ENCODE peak calls at places on chromosomes 11 and 22, in seven cellular contexts. G is spleen; W is breast epithelium; T is CD8-positive, alpha-beta T cell; M is aorta; I is Panc1; Y is PC-3. A is an unnamed sample. For H3K4me1, the result is how much of the 10 kb centered on the place peaks cover.

GRCh38 chr11:47514825-47515647 is 37.9 kb downstream of the CELF1 start:
- DNase-seq in G (no peak), W (no peak), T (no peak), M (no peak), I (no peak), Y (peak), A (no peak)

GRCh38 chr22:34688825-34689224 is 377.1 kb upstream of the ISX start:
- DNase-seq in G (no peak), W (no peak), T (no peak), M (no peak), I (no peak), Y (no peak), A (no peak)

GRCh38 chr11:60307507-60308195 is 19.4 kb upstream of the MS4A6E start:
- DNase-seq in G (no peak), W (no peak), T (no peak), M (no peak), I (no peak), Y (no peak), A (no peak)

GRCh38 chr22:17831527-17832251 is 57.4 kb upstream of the BID start:
- DNase-seq in G (no peak), W (no peak), T (no peak), M (no peak), I (no peak), Y (no peak), A (no peak)

GRCh38 chr11:244376-244775 is 7.6 kb downstream of the PSMD13 start:
- DNase-seq in G (no peak), W (no peak), T (no peak), M (no peak), I (no peak), Y (no peak), A (no peak)

GRCh38 chr11:115724709-115725108 is 220.5 kb upstream of the CADM1 start:
- DNase-seq in G (no peak), W (no peak), T (no peak), M (no peak), I (no peak), Y (no peak), A (no peak)

GRCh38 chr11:88338223-88338661 is 706 bp upstream of the CTSC start:
- DNase-seq in G (peak), W (no peak), T (no peak), M (peak), I (peak), Y (peak), A (peak)

GRCh38 chr22:21861290-21861848 is 6.1 kb downstream of the MAPK1 start:
- DNase-seq in G (no peak), W (no peak), T (no peak), M (no peak), I (no peak), Y (no peak), A (no peak)

GRCh38 chr11:112279901-112280267 is 19.2 kb upstream of the PLET1 start:
- DNase-seq in G (peak), W (no peak), T (peak), M (peak), I (no peak), Y (peak), A (peak)

GRCh38 chr22:46538816-46539163 is 1.4 kb upstream of the CELSR1 start:
- DNase-seq in G (no peak), W (no peak), T (no peak), M (no peak), I (no peak), Y (peak), A (peak)

GRCh38 chr22:46535876-46536558 is 1.4 kb downstream of the CELSR1 start:
- DNase-seq in G (no peak), W (no peak), T (no peak), M (no peak), I (no peak), Y (no peak), A (peak)

GRCh38 chr22:46537946-46538815 is 761 bp upstream of the CELSR1 start:
- DNase-seq in G (no peak), W (no peak), T (no peak), M (no peak), I (no peak), Y (peak), A (peak)

GRCh38 chr22:46536559-46537220 is 730 bp downstream of the CELSR1 start:
- DNase-seq in G (no peak), W (no peak), T (no peak), M (no peak), I (no peak), Y (no peak), A (peak)

GRCh38 chr22:46537221-46537945 is at the start of gene CELSR1:
- DNase-seq in G (no peak), W (no peak), T (no peak), M (no peak), I (no peak), Y (peak), A (peak)
- H3K4me3 ChIP-seq in G (peak), W (peak), T (no peak), M (peak), I (peak), Y (peak), A (peak)

GRCh38 chr11:1852271-1852877 is 510 bp upstream of the LSP1 start:
- DNase-seq in G (peak), W (no peak), T (no peak), M (no peak), I (no peak), Y (no peak), A (peak)
- H3K4me1 ChIP-seq in G (half or more), W (under half), T (half or more), M (under half), I (under half), Y (under half), A (under half)

GRCh38 chr22:20084547-20085413 is 4.7 kb downstream of the DGCR8 start:
- DNase-seq in G (peak), W (no peak), T (no peak), M (peak), I (no peak), Y (no peak), A (no peak)
- H3K27ac ChIP-seq in G (no peak), W (no peak), T (no peak), M (no peak), I (no peak), Y (no peak), A (no peak)

GRCh38 chr11:58832246-58832645 is 12.3 kb downstream of the GLYATL2 start:
- DNase-seq in G (no peak), W (no peak), T (no peak), M (no peak), I (no peak), Y (peak), A (no peak)

GRCh38 chr11:58829736-58830135 is 14.8 kb downstream of the GLYATL2 start:
- DNase-seq in G (no peak), W (no peak), T (no peak), M (no peak), I (no peak), Y (peak), A (no peak)

GRCh38 chr11:58830693-58831301 is 13.7 kb downstream of the GLYATL2 start:
- DNase-seq in G (no peak), W (no peak), T (no peak), M (no peak), I (no peak), Y (no peak), A (no peak)
- H3K4me3 ChIP-seq in G (no peak), W (no peak), T (no peak), M (no peak), I (peak), Y (no peak), A (no peak)

DNA sequence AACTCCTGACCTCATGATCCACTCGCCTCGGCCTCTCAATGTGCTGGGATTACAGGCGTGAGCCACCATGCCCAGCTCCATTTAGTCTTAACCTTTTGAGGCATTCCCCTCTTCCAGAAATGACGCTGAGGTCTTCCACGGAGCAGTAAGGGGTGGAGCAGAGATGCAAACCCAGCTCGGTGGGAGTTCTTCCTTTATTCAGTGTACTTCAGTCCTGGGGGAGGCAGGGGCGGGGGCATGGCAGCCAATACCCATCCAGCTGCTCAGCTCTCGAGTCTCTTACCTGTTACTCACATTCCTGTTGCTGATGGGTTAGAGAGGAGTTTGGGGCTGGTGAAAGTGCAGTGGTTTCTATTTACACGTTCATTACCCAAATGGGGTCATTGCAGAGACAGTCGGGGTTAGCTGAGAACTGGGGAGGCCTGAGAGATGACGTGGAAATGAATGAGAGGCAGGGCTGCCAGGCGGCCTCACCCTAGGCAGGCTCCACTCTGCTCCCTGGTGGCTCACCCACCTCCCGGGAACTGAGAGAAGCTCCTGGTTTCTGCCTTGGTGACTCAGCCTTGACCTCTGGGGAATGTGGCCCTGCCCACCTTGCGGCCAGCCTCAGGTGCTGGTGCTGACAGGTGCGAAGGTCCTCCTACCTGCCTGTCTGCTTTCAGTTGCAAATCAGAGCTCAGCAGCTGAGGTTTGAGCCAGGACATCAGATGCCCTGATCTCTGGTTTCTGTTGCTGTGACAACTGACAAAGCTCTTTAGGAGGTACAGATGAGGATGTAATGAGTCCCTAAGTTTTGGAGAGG is 13.4 kb upstream of the ST14 start:
- DNase-seq in G (no peak), W (peak), T (no peak), M (no peak), I (no peak), Y (peak), A (peak)
- H3K4me1 ChIP-seq in G (under half), W (under half), T (under half), M (under half), I (under half), Y (under half), A (half or more)

DNA sequence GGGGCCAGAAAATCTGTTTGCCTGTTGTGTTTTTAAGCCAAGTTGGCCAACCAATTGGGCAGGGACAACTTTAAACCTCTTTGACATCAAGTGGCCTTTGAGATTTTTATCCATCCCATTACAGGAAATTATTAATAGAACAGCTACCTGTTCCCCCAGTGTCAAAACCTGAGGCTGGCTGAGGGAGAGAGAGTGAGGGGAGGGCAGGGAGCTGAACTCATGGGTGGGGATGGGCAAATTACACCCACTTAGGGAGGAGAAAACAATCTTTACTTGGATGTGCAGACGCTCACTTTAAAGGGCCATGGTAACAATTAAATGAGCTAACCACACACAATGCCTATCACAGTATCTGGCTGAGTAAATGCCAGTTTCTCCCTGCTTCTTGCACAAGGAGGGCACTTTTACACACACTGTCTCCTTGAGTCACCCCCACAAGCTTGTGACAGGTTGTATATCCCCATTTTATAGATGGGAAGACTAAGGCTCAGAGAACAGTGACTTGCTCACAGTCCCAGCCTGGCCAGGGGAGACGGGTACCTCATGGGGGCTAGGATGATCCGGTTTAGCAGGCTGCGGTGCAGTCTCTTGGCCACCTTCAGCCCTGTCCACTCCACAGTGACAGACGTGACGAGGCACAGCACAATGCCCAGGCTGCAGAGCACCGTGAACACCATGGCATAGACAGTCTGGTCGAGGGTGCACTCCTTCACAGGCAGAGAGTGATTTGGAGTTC is 17.8 kb upstream of the KCNJ11 start:
- DNase-seq in G (peak), W (no peak), T (no peak), M (no peak), I (no peak), Y (no peak), A (no peak)
- H3K27ac ChIP-seq in G (peak), W (peak), T (no peak), M (no peak), I (no peak), Y (no peak), A (peak)

GRCh38 chr11:36600155-36600554 is 2.1 kb upstream of the RAG2 start:
- DNase-seq in G (no peak), W (no peak), T (no peak), M (no peak), I (no peak), Y (no peak), A (no peak)

GRCh38 chr11:36598051-36598450 is at the start of gene RAG2:
- DNase-seq in G (no peak), W (no peak), T (no peak), M (no peak), I (no peak), Y (no peak), A (no peak)

GRCh38 chr11:36594316-36594989 is at the start of gene IFTAP:
- DNase-seq in G (peak), W (peak), T (no peak), M (peak), I (peak), Y (peak), A (peak)

GRCh38 chr11:36601145-36601544 is 3.1 kb upstream of the RAG2 start:
- DNase-seq in G (no peak), W (no peak), T (no peak), M (no peak), I (no peak), Y (no peak), A (no peak)

GRCh38 chr11:36596880-36597279 is 1.2 kb downstream of the RAG2 start:
- DNase-seq in G (no peak), W (no peak), T (no peak), M (no peak), I (no peak), Y (no peak), A (no peak)
- H3K4me3 ChIP-seq in G (no peak), W (no peak), T (no peak), M (no peak), I (no peak), Y (no peak), A (no peak)

A was measured in left lung.